ENCODE peak calls at places on chromosomes 5 and 9, in four cellular contexts. One of them, this sample, is unnamed.

GRCh38 chr9:24614070-24614469 is 68.4 kb upstream of the IZUMO3 start:
- DNase-seq in GM13976: no peak
- DNase-seq in heart left ventricle: no peak
- DNase-seq in cardiac muscle cell: no peak
- DNase-seq in this sample: no peak

GRCh38 chr5:179137001-179137642 is 76.9 kb downstream of the ZNF354C start:
- DNase-seq in cardiac muscle cell: no peak
- DNase-seq in GM13976: no peak
- DNase-seq in heart left ventricle: peak
- DNase-seq in this sample: no peak

GRCh38 chr5:9009931-9010652 is 535.8 kb downstream of the SEMA5A start:
- DNase-seq in cardiac muscle cell: peak
- DNase-seq in GM13976: no peak
- DNase-seq in heart left ventricle: no peak
- DNase-seq in this sample: no peak

GRCh38 chr5:45038366-45038987 is 229.7 kb downstream of the MRPS30 start:
- DNase-seq in cardiac muscle cell: peak
- DNase-seq in GM13976: peak
- DNase-seq in heart left ventricle: no peak
- DNase-seq in this sample: no peak

GRCh38 chr5:164335837-164336236 is 830.4 kb downstream of the MAT2B start:
- DNase-seq in cardiac muscle cell: peak
- DNase-seq in heart left ventricle: no peak
- DNase-seq in GM13976: no peak
- DNase-seq in this sample: no peak

GRCh38 chr9:18362901-18363685 is 110.9 kb upstream of the ADAMTSL1 start:
- DNase-seq in GM13976: peak
- DNase-seq in cardiac muscle cell: peak
- DNase-seq in heart left ventricle: peak
- DNase-seq in this sample: no peak

GRCh38 chr5:39093351-39093749 is 19.2 kb upstream of the RICTOR start:
- DNase-seq in GM13976: no peak
- DNase-seq in heart left ventricle: no peak
- DNase-seq in cardiac muscle cell: peak
- DNase-seq in this sample: no peak

GRCh38 chr9:23581936-23582335 is 244.1 kb downstream of the ELAVL2 start:
- DNase-seq in GM13976: no peak
- DNase-seq in cardiac muscle cell: no peak
- DNase-seq in heart left ventricle: no peak
- DNase-seq in this sample: no peak

GRCh38 chr9:127225747-127226646 is 38.6 kb upstream of the GARNL3 start:
- DNase-seq in heart left ventricle: no peak
- DNase-seq in cardiac muscle cell: no peak
- DNase-seq in GM13976: peak
- DNase-seq in this sample: no peak

GRCh38 chr9:124099860-124100259 is 88.3 kb downstream of the LHX2 start:
- DNase-seq in cardiac muscle cell: no peak
- DNase-seq in GM13976: no peak
- DNase-seq in heart left ventricle: no peak
- DNase-seq in this sample: no peak

GRCh38 chr5:76325876-76326491 is 77.1 kb upstream of the IQGAP2 start:
- DNase-seq in GM13976: no peak
- DNase-seq in heart left ventricle: no peak
- DNase-seq in cardiac muscle cell: no peak
- DNase-seq in this sample: no peak

GRCh38 chr5:67493676-67494075 is 297.1 kb upstream of the CD180 start:
- DNase-seq in GM13976: no peak
- DNase-seq in cardiac muscle cell: peak
- DNase-seq in heart left ventricle: peak
- DNase-seq in this sample: no peak

GRCh38 chr9:16333697-16334096 is 536.8 kb downstream of the BNC2 start:
- DNase-seq in GM13976: no peak
- DNase-seq in cardiac muscle cell: no peak
- DNase-seq in heart left ventricle: no peak
- DNase-seq in this sample: no peak

GRCh38 chr5:178940569-178941360 is at the start of gene ZNF454:
- DNase-seq in cardiac muscle cell: peak
- DNase-seq in GM13976: no peak
- DNase-seq in heart left ventricle: peak
- DNase-seq in this sample: no peak

GRCh38 chr5:125372694-125373621 is 626.5 kb upstream of the ZNF608 start:
- DNase-seq in GM13976: no peak
- DNase-seq in heart left ventricle: no peak
- DNase-seq in cardiac muscle cell: peak
- DNase-seq in this sample: no peak

GRCh38 chr5:40416588-40416987 is 263.1 kb upstream of the PTGER4 start:
- DNase-seq in heart left ventricle: no peak
- DNase-seq in cardiac muscle cell: no peak
- DNase-seq in GM13976: no peak
- DNase-seq in this sample: no peak
- TF ChIP-seq CTCF in heart left ventricle: no peak
- TF ChIP-seq CTCF in cardiac muscle cell: no peak
- TF ChIP-seq CTCF in GM13976: no peak
- TF ChIP-seq CTCF in this sample: no peak

DNA sequence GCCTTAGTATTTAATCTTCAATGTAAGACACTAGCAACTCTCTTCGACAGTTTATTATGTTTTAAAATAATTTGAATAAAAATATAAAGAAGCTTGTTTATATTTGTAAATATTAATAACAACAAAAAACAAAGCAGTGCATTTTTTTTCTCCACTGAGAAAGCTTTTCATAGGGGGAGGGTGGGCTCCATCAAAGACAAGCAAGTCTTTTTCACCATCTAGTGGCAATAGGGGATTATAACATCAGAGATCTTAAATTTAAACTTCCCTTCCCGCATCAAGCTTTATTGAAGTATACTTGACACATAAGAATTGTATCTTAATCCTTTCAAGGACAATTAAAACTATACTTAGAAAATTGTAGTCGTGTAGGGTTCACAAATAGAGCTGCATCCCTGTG is 9.3 kb upstream of the OR13F1 start:
- DNase-seq in heart left ventricle: no peak
- DNase-seq in cardiac muscle cell: peak
- DNase-seq in GM13976: no peak
- DNase-seq in this sample: no peak
- TF ChIP-seq CTCF in heart left ventricle: peak
- TF ChIP-seq CTCF in cardiac muscle cell: no peak
- TF ChIP-seq CTCF in GM13976: no peak
- TF ChIP-seq CTCF in this sample: no peak

DNA sequence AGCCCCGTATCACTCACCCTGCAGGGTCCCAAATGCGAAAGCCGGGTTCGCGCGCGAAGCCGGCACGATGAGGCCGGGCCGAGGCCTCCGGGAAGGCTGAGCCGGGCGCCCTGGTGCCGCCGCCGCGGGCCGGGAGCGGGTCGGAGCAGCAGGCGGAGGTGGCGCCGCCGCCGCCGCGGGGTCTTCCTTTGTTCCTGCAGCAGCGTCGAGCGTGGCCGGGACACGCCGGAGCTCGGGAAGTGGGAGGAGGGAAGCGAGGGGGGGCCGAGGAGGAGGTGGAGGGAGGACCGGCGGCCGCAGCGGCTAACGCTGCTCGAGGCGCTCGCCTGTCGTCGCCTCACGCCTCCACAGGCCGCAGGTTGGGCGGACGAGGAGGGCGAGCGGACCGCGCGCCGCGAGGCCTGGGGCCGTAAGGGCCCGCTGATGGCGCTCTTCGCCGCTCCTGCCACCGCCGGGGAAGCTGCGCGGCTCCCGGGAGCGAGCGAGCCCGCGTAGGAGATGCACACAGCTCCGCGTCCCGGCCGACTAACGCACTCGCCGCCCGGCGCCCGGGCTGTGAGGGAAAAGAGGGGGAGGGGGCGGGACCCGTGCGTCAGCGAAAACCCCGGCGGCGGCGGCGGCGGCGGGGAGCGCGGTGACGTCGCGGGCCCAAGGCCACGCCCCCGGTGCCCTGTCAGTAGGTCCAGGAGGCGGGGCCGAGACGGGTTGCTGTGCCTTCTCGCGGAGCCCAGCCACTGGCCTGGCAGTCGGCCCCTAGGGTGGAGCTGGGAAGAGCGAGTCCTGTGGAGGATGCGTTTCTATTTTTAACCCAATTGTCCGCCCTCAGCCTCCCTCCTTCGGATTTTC is at the start of gene ZFAND5:
- DNase-seq in heart left ventricle: peak
- DNase-seq in GM13976: peak
- DNase-seq in cardiac muscle cell: peak
- DNase-seq in this sample: peak
- TF ChIP-seq CTCF in heart left ventricle: peak
- TF ChIP-seq CTCF in GM13976: no peak
- TF ChIP-seq CTCF in cardiac muscle cell: peak
- TF ChIP-seq CTCF in this sample: no peak

DNA sequence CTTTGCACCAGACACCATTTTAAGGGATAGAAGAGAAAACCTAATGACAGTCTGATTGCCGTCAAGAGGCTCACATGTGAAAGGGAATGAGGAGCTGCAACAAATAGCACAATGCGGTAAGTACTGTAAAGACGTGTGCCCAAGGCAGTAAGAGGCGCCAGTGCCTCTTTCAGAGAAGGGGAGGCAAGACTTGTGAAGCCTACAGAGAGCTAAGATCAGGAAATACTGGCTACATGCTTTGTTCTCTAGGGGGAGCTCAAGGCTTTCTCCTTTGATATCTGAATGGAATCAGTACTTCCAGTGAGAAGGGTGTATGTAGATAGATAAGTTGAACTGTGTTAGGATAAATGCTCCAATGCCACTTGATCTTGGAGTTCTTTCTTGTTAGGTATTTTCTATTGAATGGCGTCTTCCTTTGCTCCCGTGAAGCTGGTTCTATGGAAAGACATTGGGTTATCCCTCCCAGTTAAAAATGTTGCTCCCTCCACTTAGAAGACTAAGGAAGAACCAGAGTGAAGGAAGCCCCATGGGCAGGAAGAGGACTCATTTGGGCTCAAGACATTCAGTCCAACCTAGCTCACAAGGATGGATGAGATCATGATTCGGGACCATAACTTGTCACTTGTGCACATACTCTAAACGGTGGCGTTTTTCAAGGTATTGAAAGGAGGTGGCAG is 23.5 kb upstream of the ALDOB start:
- DNase-seq in cardiac muscle cell: peak
- DNase-seq in heart left ventricle: no peak
- DNase-seq in GM13976: peak
- DNase-seq in this sample: peak
- TF ChIP-seq CTCF in cardiac muscle cell: peak
- TF ChIP-seq CTCF in heart left ventricle: peak
- TF ChIP-seq CTCF in GM13976: peak
- TF ChIP-seq CTCF in this sample: peak